ENCODE peak calls at places on chromosomes 12 and 14, in ten cellular contexts. G, L, P, M, E, N, Y, F, Z and K are unnamed samples.

GRCh38 chr14:94355191-94355794 is 32.2 kb upstream of the SERPINA6 start:
- DNase-seq in G (no peak), L (peak; percentile 40), P (peak; percentile 53), M (no peak), E (no peak), N (peak; percentile 49), Y (no peak), F (peak; percentile 53), Z (peak; percentile 58), K (no peak)

GRCh38 chr14:22847661-22848341 is 11.4 kb downstream of the MMP14 start:
- DNase-seq in G (no peak), L (no peak), P (no peak), M (peak; percentile 3), E (no peak), N (peak; percentile 81), Y (no peak), F (no peak), Z (peak; percentile 53), K (no peak)

GRCh38 chr12:54560374-54560858 is 11.0 kb downstream of the PDE1B start:
- DNase-seq in G (no peak), L (peak; percentile 81), P (no peak), M (no peak), E (peak; percentile 83), N (peak; percentile 79), Y (no peak), F (peak; percentile 92), Z (peak; percentile 86), K (no peak)

GRCh38 chr14:86935241-86935640 is 1057.7 kb downstream of the GALC start:
- DNase-seq in G (no peak), L (no peak), P (peak; percentile 75), M (no peak), E (no peak), N (peak; percentile 22), Y (no peak), F (no peak), Z (no peak), K (no peak)

GRCh38 chr12:6921539-6921938 is 6.2 kb upstream of the ATN1 start:
- DNase-seq in G (no peak), L (no peak), P (no peak), M (no peak), E (no peak), N (no peak), Y (no peak), F (no peak), Z (no peak), K (no peak)

GRCh38 chr12:1828863-1829262 is 8.5 kb downstream of the LRTM2 start:
- DNase-seq in G (no peak), L (no peak), P (no peak), M (no peak), E (no peak), N (no peak), Y (no peak), F (no peak), Z (no peak), K (no peak)

GRCh38 chr12:56545023-56545604 is 23.5 kb downstream of the RBMS2 start:
- DNase-seq in G (no peak), L (no peak), P (no peak), M (no peak), E (no peak), N (no peak), Y (no peak), F (no peak), Z (no peak), K (no peak)

GRCh38 chr14:99191663-99192621 is 80.1 kb downstream of the BCL11B start:
- DNase-seq in G (peak; percentile 43), L (no peak), P (peak; percentile 10), M (no peak), E (no peak), N (peak; percentile 71), Y (no peak), F (peak; percentile 76), Z (peak; percentile 33), K (no peak)

GRCh38 chr12:4700621-4701026 is 19.6 kb upstream of the GALNT8 start:
- DNase-seq in G (peak; percentile 3), L (no peak), P (no peak), M (no peak), E (no peak), N (no peak), Y (no peak), F (peak; percentile 45), Z (peak; percentile 22), K (no peak)

GRCh38 chr14:64478634-64479250 is 13.4 kb downstream of the AKAP5 start:
- DNase-seq in G (no peak), L (no peak), P (no peak), M (no peak), E (no peak), N (peak; percentile 17), Y (no peak), F (no peak), Z (no peak), K (no peak)

GRCh38 chr12:46160081-46160980 is 108.5 kb downstream of the SLC38A1 start:
- DNase-seq in G (peak; percentile 59), L (no peak), P (peak; percentile 92), M (peak; percentile 40), E (no peak), N (peak; percentile 46), Y (no peak), F (peak; percentile 60), Z (peak; percentile 47), K (peak; percentile 81)

GRCh38 chr12:110639336-110640178 is 25.6 kb downstream of the TCTN1 start:
- DNase-seq in G (no peak), L (no peak), P (no peak), M (no peak), E (no peak), N (peak; percentile 80), Y (no peak), F (no peak), Z (no peak), K (no peak)

GRCh38 chr12:54394281-54394719 is 9.8 kb upstream of the ZNF385A start:
- DNase-seq in G (peak; percentile 51), L (peak; percentile 71), P (no peak), M (peak; percentile 66), E (no peak), N (no peak), Y (no peak), F (peak; percentile 77), Z (peak; percentile 74), K (peak; percentile 37)

GRCh38 chr12:6279631-6280030 is 30.9 kb upstream of the PLEKHG6 start:
- DNase-seq in G (no peak), L (no peak), P (no peak), M (no peak), E (no peak), N (no peak), Y (no peak), F (no peak), Z (no peak), K (no peak)

GRCh38 chr14:105498430-105499255 is 7.6 kb downstream of the TEDC1 start:
- DNase-seq in G (no peak), L (peak; percentile 72), P (no peak), M (no peak), E (peak; percentile 10), N (no peak), Y (no peak), F (no peak), Z (no peak), K (no peak)